ENCODE peak calls at places on chromosomes 4 and X, in five cellular contexts. O, V, D, K and U are unnamed samples.

GRCh38 chr4:57103051-57103450 is 7.1 kb downstream of the IGFBP7 start:
- DNase-seq in V (no peak), K (no peak), D (no peak), O (no peak), U (no peak)

GRCh38 chr4:77617203-77617602 is 11.6 kb downstream of the CXCL13 start:
- DNase-seq in O (no peak), V (no peak), D (no peak), K (no peak), U (no peak)

GRCh38 chrX:821311-822178 is 191.0 kb downstream of the SHOX start:
- DNase-seq in D (no peak), O (no peak), K (no peak), V (no peak), U (no peak)

GRCh38 chr4:104420766-104421165 is 73.9 kb downstream of the CXXC4 start:
- DNase-seq in O (no peak), K (peak; percentile 24), D (no peak), V (no peak), U (no peak)

GRCh38 chrX:10677490-10677889 is 57.1 kb upstream of the MID1 start:
- DNase-seq in O (no peak), D (no peak), V (no peak), K (peak; percentile 27), U (no peak)

GRCh38 chr4:135464311-135464710 is 1262.7 kb upstream of the PABPC4L start:
- DNase-seq in K (no peak), O (no peak), D (no peak), V (no peak), U (no peak)

GRCh38 chrX:27008486-27008885 is 454.7 kb downstream of the PPP4R3C start:
- DNase-seq in K (no peak), D (no peak), O (no peak), V (no peak), U (no peak)

GRCh38 chrX:112874140-112874539 is 33.5 kb upstream of the AMOT start:
- DNase-seq in D (no peak), V (no peak), K (peak; percentile 15), O (no peak), U (no peak)

GRCh38 chr4:186037692-186038658 is 31.0 kb upstream of the TLR3 start:
- DNase-seq in V (no peak), O (no peak), K (peak; percentile 85), D (peak; percentile 63), U (peak; percentile 39)

GRCh38 chr4:164536829-164537228 is 217.1 kb upstream of the SMIM31 start:
- DNase-seq in D (no peak), K (peak; percentile 39), V (no peak), O (no peak), U (no peak)

GRCh38 chrX:69093960-69094935 is 71.0 kb downstream of the PJA1 start:
- DNase-seq in V (no peak), O (no peak), D (no peak), K (peak; percentile 71), U (peak; percentile 44)

GRCh38 chrX:136635235-136635634 is 12.7 kb upstream of the CD40LG start:
- DNase-seq in D (peak; percentile 78), K (no peak), V (no peak), O (no peak), U (no peak)

GRCh38 chr4:62260256-62260655 is 1060.1 kb downstream of the ADGRL3 start:
- DNase-seq in V (no peak), O (no peak), D (no peak), K (no peak), U (no peak)

DNA sequence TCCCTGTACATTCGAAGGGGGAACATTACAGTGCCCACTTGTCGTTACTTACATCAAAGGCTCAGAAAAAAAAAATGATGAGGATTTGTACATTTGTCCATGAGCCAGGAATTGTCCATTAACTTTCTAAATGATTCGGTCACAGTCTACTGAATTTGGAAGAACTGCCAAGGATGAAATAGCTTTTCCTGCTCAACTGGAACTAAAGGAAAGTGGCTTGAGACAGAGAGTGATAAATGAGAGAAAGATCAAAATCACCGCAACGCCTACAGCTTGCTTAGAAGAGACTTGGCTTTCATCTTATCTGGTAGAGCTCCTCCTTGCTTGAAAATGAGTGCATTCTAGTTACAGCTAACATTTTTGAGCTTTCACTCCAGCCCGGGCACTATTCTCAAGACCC is 55.4 kb upstream of the ADGRG2 start:
- DNase-seq in O (no peak), D (no peak), V (no peak), K (no peak), U (no peak)
- TF ChIP-seq CTCF in O (no peak), D (no peak), V (no peak), K (no peak), U (no peak)

GRCh38 chr4:28562913-28563312 is 1702.3 kb downstream of the STIM2 start:
- DNase-seq in D (no peak), O (no peak), K (no peak), V (no peak), U (no peak)

DNA sequence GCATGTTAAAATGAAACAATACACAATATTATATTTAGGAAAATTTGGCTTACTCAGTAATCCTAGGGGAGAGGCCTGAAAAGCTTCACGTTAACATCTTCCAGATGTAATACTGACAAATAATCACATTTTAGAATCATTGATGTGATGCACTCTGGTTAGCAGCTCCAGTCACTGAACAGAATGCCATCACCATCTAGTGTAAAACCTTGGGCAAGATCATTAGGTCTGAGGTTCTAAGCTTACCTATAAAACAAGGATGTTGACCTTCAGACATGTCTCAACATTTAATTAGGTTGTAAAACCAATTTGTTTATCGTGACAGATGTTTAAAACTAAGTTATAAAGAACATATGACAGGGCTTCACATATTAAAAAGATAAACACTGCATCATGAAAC is 1704.8 kb downstream of the STIM2 start:
- DNase-seq in V (no peak), D (no peak), O (no peak), K (no peak), U (no peak)
- TF ChIP-seq CTCF in V (no peak), D (no peak), O (no peak), K (no peak), U (no peak)

DNA sequence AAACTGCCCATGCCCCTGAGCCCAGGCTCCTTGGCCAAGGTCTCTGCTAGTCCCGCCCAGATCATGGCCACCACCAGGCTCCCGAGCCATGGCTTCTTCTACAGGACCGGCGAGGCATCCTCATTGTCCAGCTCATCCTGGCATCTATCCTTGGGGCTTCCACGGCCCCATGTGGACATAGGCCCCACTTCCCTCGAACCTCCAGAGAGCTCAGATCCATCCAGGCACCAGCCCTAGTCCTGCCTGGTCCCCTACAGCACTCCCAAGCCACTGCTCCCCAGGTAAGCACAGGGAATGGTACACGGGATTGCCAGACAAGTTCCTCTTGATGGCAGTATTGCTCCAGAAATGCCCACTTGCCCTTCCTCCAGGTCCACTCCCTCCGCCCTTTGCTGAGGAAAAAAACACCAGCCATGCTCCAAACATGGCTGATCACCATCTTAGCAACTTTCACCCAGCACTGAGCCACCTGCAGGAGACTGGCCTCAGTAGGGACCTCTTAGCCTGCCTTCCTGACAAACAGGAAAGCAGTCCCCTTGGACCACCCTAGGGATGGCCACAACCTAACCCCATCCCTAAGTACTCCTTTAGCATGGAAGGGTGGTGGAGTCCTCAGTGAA is 272.1 kb upstream of the AGTR2 start:
- DNase-seq in V (no peak), D (peak; percentile 79), O (no peak), K (no peak), U (no peak)
- TF ChIP-seq CTCF in V (no peak), D (peak; percentile 43), O (no peak), K (no peak), U (no peak)

GRCh38 chrX:117120700-117121099 is 657.9 kb upstream of the CT83 start:
- DNase-seq in D (no peak), V (no peak), K (no peak), O (no peak), U (no peak)
- TF ChIP-seq CTCF in D (no peak), V (no peak), K (no peak), O (no peak), U (no peak)

DNA sequence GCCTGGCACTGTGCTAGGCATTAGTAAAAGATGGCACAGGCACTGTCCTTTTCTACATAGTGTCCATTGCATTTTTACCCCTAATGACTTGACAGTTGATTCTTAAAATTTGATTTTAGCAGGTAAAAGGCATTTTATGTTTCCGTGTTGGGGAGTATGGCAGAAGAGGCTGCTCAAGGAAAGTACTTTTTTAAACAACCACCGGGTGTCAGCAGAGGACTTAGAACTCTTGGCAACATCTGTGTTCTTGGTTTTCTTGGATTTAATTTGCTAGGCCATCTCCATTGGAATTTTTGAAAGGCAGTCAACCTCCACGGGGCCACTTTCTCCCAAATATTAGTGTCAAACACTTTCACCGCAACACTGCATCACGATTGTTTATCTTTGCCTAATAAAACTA is 102.9 kb downstream of the TSPAN7 start:
- DNase-seq in K (peak; percentile 55), V (no peak), O (no peak), D (peak; percentile 30), U (peak; percentile 25)
- TF ChIP-seq CTCF in K (peak; percentile 48), V (peak; percentile 41), O (peak; percentile 34), D (peak; percentile 48), U (no peak)

GRCh38 chr4:82482387-82482786 is 52.0 kb downstream of the ENOPH1 start:
- DNase-seq in K (no peak), V (no peak), D (no peak), O (no peak), U (no peak)
- TF ChIP-seq CTCF in K (no peak), V (no peak), D (no peak), O (no peak), U (no peak)

GRCh38 chrX:132033166-132033565 is 10.1 kb downstream of the STK26 start:
- DNase-seq in O (no peak), D (no peak), K (no peak), V (no peak), U (no peak)

GRCh38 chrX:132041016-132041415 is 17.9 kb downstream of the STK26 start:
- DNase-seq in O (no peak), V (no peak), D (no peak), K (no peak), U (no peak)

GRCh38 chrX:132040066-132040465 is 17.0 kb downstream of the STK26 start:
- DNase-seq in K (no peak), O (no peak), V (no peak), D (no peak), U (no peak)

GRCh38 chrX:132034648-132035047 is 11.5 kb downstream of the STK26 start:
- DNase-seq in V (no peak), O (no peak), K (no peak), D (no peak), U (no peak)

DNA sequence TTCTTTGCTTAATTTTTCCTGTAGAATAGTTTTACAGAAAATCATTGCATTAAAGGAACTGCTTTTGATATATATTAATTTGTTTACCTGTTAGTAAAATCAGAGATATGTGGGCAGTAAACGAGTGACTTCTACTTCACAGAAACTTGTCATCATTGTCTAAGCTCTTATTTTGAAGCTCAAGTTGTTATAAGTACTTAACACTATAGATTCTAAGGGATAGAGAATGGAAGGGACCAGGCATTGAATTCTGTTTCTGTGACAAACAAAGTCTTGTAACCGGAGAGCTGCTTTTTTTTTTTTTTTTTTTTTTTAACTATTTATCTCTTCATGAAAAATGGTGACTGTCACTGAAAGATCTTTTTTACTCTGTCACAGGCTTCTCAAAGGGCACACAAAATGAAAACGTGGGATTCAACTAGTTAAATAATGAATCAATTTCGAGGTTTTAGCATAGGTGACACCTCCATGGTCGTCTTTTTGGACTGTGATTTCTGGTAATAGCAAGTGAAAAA is 14.4 kb downstream of the STK26 start:
- DNase-seq in D (no peak), V (no peak), K (no peak), O (no peak), U (no peak)
- TF ChIP-seq CTCF in D (no peak), V (no peak), K (no peak), O (no peak), U (no peak)

GRCh38 chr4:155071962-155072361 is 136.5 kb upstream of the NPY2R start:
- DNase-seq in V (no peak), K (no peak), O (no peak), D (no peak), U (no peak)
- TF ChIP-seq CTCF in V (no peak), K (no peak), O (no peak), D (no peak), U (no peak)